ENCODE peak calls at places on chromosomes 5 and 9, in eight cellular contexts. One of them, this sample, is unnamed.

GRCh38 chr9:123925820-123926219 is 4.1 kb downstream of the DENND1A start:
- DNase-seq in stimulated activated CD4-positive, alpha-beta T cell treated with anti-CD3 and anti-CD28 coated beads, Interleukin-12 subunit alpha, Interleukin-12 subunit beta, amount 100 ng/mL, for 4 hours: no peak
- DNase-seq in M059J: peak
- DNase-seq in RWPE2: no peak
- DNase-seq in testis: no peak
- DNase-seq in nephron progenitor cell: no peak
- DNase-seq in MM.1S: no peak
- DNase-seq in putamen: no peak
- DNase-seq in this sample: no peak

GRCh38 chr9:137781906-137782585 is 95.5 kb upstream of the CACNA1B start:
- DNase-seq in nephron progenitor cell: no peak
- DNase-seq in M059J: no peak
- DNase-seq in RWPE2: peak
- DNase-seq in putamen: no peak
- DNase-seq in MM.1S: no peak
- DNase-seq in testis: no peak
- DNase-seq in stimulated activated CD4-positive, alpha-beta T cell treated with anti-CD3 and anti-CD28 coated beads, Interleukin-12 subunit alpha, Interleukin-12 subunit beta, amount 100 ng/mL, for 4 hours: no peak
- DNase-seq in this sample: no peak

GRCh38 chr9:656918-657583 is 184.4 kb upstream of the DMRT1 start:
- DNase-seq in MM.1S: no peak
- DNase-seq in nephron progenitor cell: no peak
- DNase-seq in stimulated activated CD4-positive, alpha-beta T cell treated with anti-CD3 and anti-CD28 coated beads, Interleukin-12 subunit alpha, Interleukin-12 subunit beta, amount 100 ng/mL, for 4 hours: no peak
- DNase-seq in M059J: no peak
- DNase-seq in RWPE2: no peak
- DNase-seq in testis: no peak
- DNase-seq in putamen: no peak
- DNase-seq in this sample: no peak

GRCh38 chr9:130938652-130939404 is at the start of gene FIBCD1:
- DNase-seq in putamen: no peak
- DNase-seq in testis: no peak
- DNase-seq in RWPE2: no peak
- DNase-seq in nephron progenitor cell: peak
- DNase-seq in M059J: peak
- DNase-seq in stimulated activated CD4-positive, alpha-beta T cell treated with anti-CD3 and anti-CD28 coated beads, Interleukin-12 subunit alpha, Interleukin-12 subunit beta, amount 100 ng/mL, for 4 hours: peak
- DNase-seq in MM.1S: no peak
- DNase-seq in this sample: peak

GRCh38 chr5:83099445-83099844 is 22.1 kb downstream of the XRCC4 start:
- DNase-seq in stimulated activated CD4-positive, alpha-beta T cell treated with anti-CD3 and anti-CD28 coated beads, Interleukin-12 subunit alpha, Interleukin-12 subunit beta, amount 100 ng/mL, for 4 hours: no peak
- DNase-seq in RWPE2: no peak
- DNase-seq in testis: peak
- DNase-seq in MM.1S: no peak
- DNase-seq in putamen: no peak
- DNase-seq in M059J: no peak
- DNase-seq in nephron progenitor cell: no peak
- DNase-seq in this sample: no peak

GRCh38 chr9:81902601-81903000 is 25.6 kb upstream of the SPATA31D4 start:
- DNase-seq in nephron progenitor cell: no peak
- DNase-seq in M059J: no peak
- DNase-seq in stimulated activated CD4-positive, alpha-beta T cell treated with anti-CD3 and anti-CD28 coated beads, Interleukin-12 subunit alpha, Interleukin-12 subunit beta, amount 100 ng/mL, for 4 hours: no peak
- DNase-seq in testis: no peak
- DNase-seq in RWPE2: no peak
- DNase-seq in MM.1S: no peak
- DNase-seq in putamen: no peak
- DNase-seq in this sample: no peak

GRCh38 chr5:154244476-154244875 is 53.9 kb downstream of the GALNT10 start:
- DNase-seq in testis: no peak
- DNase-seq in nephron progenitor cell: no peak
- DNase-seq in stimulated activated CD4-positive, alpha-beta T cell treated with anti-CD3 and anti-CD28 coated beads, Interleukin-12 subunit alpha, Interleukin-12 subunit beta, amount 100 ng/mL, for 4 hours: no peak
- DNase-seq in MM.1S: no peak
- DNase-seq in RWPE2: no peak
- DNase-seq in putamen: no peak
- DNase-seq in M059J: no peak
- DNase-seq in this sample: no peak

GRCh38 chr5:73229271-73229670 is 56.3 kb downstream of the TMEM174 start:
- DNase-seq in stimulated activated CD4-positive, alpha-beta T cell treated with anti-CD3 and anti-CD28 coated beads, Interleukin-12 subunit alpha, Interleukin-12 subunit beta, amount 100 ng/mL, for 4 hours: no peak
- DNase-seq in MM.1S: no peak
- DNase-seq in M059J: peak
- DNase-seq in testis: no peak
- DNase-seq in RWPE2: no peak
- DNase-seq in putamen: no peak
- DNase-seq in nephron progenitor cell: no peak
- DNase-seq in this sample: no peak

GRCh38 chr5:172768573-172769323 is 2.2 kb downstream of the DUSP1 start:
- DNase-seq in MM.1S: no peak
- DNase-seq in testis: no peak
- DNase-seq in stimulated activated CD4-positive, alpha-beta T cell treated with anti-CD3 and anti-CD28 coated beads, Interleukin-12 subunit alpha, Interleukin-12 subunit beta, amount 100 ng/mL, for 4 hours: no peak
- DNase-seq in M059J: peak
- DNase-seq in nephron progenitor cell: no peak
- DNase-seq in RWPE2: no peak
- DNase-seq in putamen: no peak
- DNase-seq in this sample: no peak

GRCh38 chr5:158958048-158958994 is 141.4 kb downstream of the EBF1 start:
- DNase-seq in M059J: no peak
- DNase-seq in nephron progenitor cell: peak
- DNase-seq in RWPE2: no peak
- DNase-seq in stimulated activated CD4-positive, alpha-beta T cell treated with anti-CD3 and anti-CD28 coated beads, Interleukin-12 subunit alpha, Interleukin-12 subunit beta, amount 100 ng/mL, for 4 hours: no peak
- DNase-seq in putamen: no peak
- DNase-seq in MM.1S: no peak
- DNase-seq in testis: no peak
- DNase-seq in this sample: no peak

GRCh38 chr5:72955143-72955767 is 586 bp upstream of the FCHO2 start:
- DNase-seq in M059J: peak
- DNase-seq in RWPE2: no peak
- DNase-seq in MM.1S: peak
- DNase-seq in stimulated activated CD4-positive, alpha-beta T cell treated with anti-CD3 and anti-CD28 coated beads, Interleukin-12 subunit alpha, Interleukin-12 subunit beta, amount 100 ng/mL, for 4 hours: no peak
- DNase-seq in nephron progenitor cell: peak
- DNase-seq in putamen: no peak
- DNase-seq in testis: peak
- DNase-seq in this sample: peak

GRCh38 chr9:130908129-130908877 is 11.7 kb upstream of the QRFP start:
- DNase-seq in RWPE2: no peak
- DNase-seq in MM.1S: no peak
- DNase-seq in nephron progenitor cell: no peak
- DNase-seq in M059J: no peak
- DNase-seq in putamen: no peak
- DNase-seq in stimulated activated CD4-positive, alpha-beta T cell treated with anti-CD3 and anti-CD28 coated beads, Interleukin-12 subunit alpha, Interleukin-12 subunit beta, amount 100 ng/mL, for 4 hours: no peak
- DNase-seq in testis: no peak
- DNase-seq in this sample: no peak

GRCh38 chr5:94471496-94471895 is 146.9 kb downstream of the KIAA0825 start:
- DNase-seq in stimulated activated CD4-positive, alpha-beta T cell treated with anti-CD3 and anti-CD28 coated beads, Interleukin-12 subunit alpha, Interleukin-12 subunit beta, amount 100 ng/mL, for 4 hours: no peak
- DNase-seq in testis: no peak
- DNase-seq in M059J: peak
- DNase-seq in nephron progenitor cell: no peak
- DNase-seq in putamen: no peak
- DNase-seq in MM.1S: no peak
- DNase-seq in RWPE2: no peak
- DNase-seq in this sample: no peak

GRCh38 chr5:112208699-112209615 is 210.1 kb downstream of the EPB41L4A start:
- DNase-seq in RWPE2: no peak
- DNase-seq in stimulated activated CD4-positive, alpha-beta T cell treated with anti-CD3 and anti-CD28 coated beads, Interleukin-12 subunit alpha, Interleukin-12 subunit beta, amount 100 ng/mL, for 4 hours: no peak
- DNase-seq in putamen: no peak
- DNase-seq in nephron progenitor cell: no peak
- DNase-seq in MM.1S: no peak
- DNase-seq in M059J: no peak
- DNase-seq in testis: no peak
- DNase-seq in this sample: no peak

GRCh38 chr5:41629897-41630296 is 119.5 kb upstream of the PLCXD3 start:
- DNase-seq in stimulated activated CD4-positive, alpha-beta T cell treated with anti-CD3 and anti-CD28 coated beads, Interleukin-12 subunit alpha, Interleukin-12 subunit beta, amount 100 ng/mL, for 4 hours: no peak
- DNase-seq in M059J: no peak
- DNase-seq in RWPE2: no peak
- DNase-seq in nephron progenitor cell: no peak
- DNase-seq in putamen: no peak
- DNase-seq in MM.1S: no peak
- DNase-seq in testis: no peak
- DNase-seq in this sample: no peak

GRCh38 chr5:109865636-109866035 is 175.9 kb downstream of the MAN2A1 start:
- DNase-seq in testis: no peak
- DNase-seq in stimulated activated CD4-positive, alpha-beta T cell treated with anti-CD3 and anti-CD28 coated beads, Interleukin-12 subunit alpha, Interleukin-12 subunit beta, amount 100 ng/mL, for 4 hours: no peak
- DNase-seq in M059J: peak
- DNase-seq in MM.1S: no peak
- DNase-seq in nephron progenitor cell: no peak
- DNase-seq in RWPE2: no peak
- DNase-seq in putamen: no peak
- DNase-seq in this sample: no peak